ENCODE peak calls at places on chromosomes 3 and 15, in nine cellular contexts. S is stomach; Z is kidney epithelial cell; N is CD4-positive, alpha-beta memory T cell; L is cardiac muscle cell; H is cardiac fibroblast; E is adipocyte; A is body of pancreas; W is trophoblast cell. B is an unnamed sample.

GRCh38 chr3:114178770-114179368 is at the start of gene DRD3:
- DNase-seq in S (no peak), Z (peak; percentile 16), N (no peak), L (peak; percentile 74), H (peak; percentile 56), E (peak; percentile 67), A (no peak), W (peak; percentile 39), B (no peak)

GRCh38 chr3:149395107-149396089 is 17.9 kb upstream of the TM4SF1 start:
- DNase-seq in S (no peak), Z (no peak), N (no peak), L (peak; percentile 84), H (peak; percentile 75), E (peak; percentile 76), A (peak; percentile 62), W (no peak), B (peak; percentile 63)

GRCh38 chr15:92617197-92618037 is 38.2 kb downstream of the FAM174B start:
- DNase-seq in S (peak; percentile 92), Z (no peak), N (no peak), L (peak; percentile 93), H (peak; percentile 64), E (peak; percentile 78), A (peak; percentile 88), W (peak; percentile 80), B (peak; percentile 82)

GRCh38 chr15:46061002-46061401 is 426.2 kb downstream of the SQOR start:
- DNase-seq in S (no peak), Z (no peak), N (no peak), L (no peak), H (no peak), E (no peak), A (no peak), W (no peak), B (no peak)

GRCh38 chr3:113132571-113132996 is 78.8 kb upstream of the BOC start:
- DNase-seq in S (no peak), Z (no peak), N (no peak), L (peak; percentile 43), H (peak; percentile 14), E (no peak), A (no peak), W (no peak), B (peak; percentile 1)

GRCh38 chr15:89794627-89795241 is 18.6 kb downstream of the MESP2 start:
- DNase-seq in S (no peak), Z (no peak), N (no peak), L (peak; percentile 89), H (peak; percentile 84), E (peak; percentile 79), A (no peak), W (no peak), B (no peak)

GRCh38 chr15:92091155-92091734 is 237.7 kb downstream of the SLCO3A1 start:
- DNase-seq in S (peak; percentile 68), Z (no peak), N (no peak), L (peak; percentile 48), H (peak; percentile 39), E (peak; percentile 44), A (peak; percentile 62), W (peak; percentile 66), B (peak; percentile 28)

GRCh38 chr3:64533565-64534317 is 154.1 kb downstream of the ADAMTS9 start:
- DNase-seq in S (peak; percentile 91), Z (peak; percentile 56), N (no peak), L (peak; percentile 95), H (peak; percentile 93), E (peak; percentile 96), A (peak; percentile 86), W (peak; percentile 82), B (peak; percentile 64)

GRCh38 chr15:36810656-36811449 is 231.4 kb downstream of the CDIN1 start:
- DNase-seq in S (no peak), Z (no peak), N (no peak), L (no peak), H (no peak), E (no peak), A (no peak), W (no peak), B (no peak)

GRCh38 chr3:36219398-36219797 is 160.9 kb upstream of the STAC start:
- DNase-seq in S (no peak), Z (peak; percentile 70), N (no peak), L (no peak), H (peak; percentile 73), E (peak; percentile 29), A (no peak), W (no peak), B (no peak)

GRCh38 chr3:125072310-125072709 is 16.5 kb upstream of the HEG1 start:
- DNase-seq in S (no peak), Z (no peak), N (no peak), L (peak; percentile 41), H (peak; percentile 41), E (peak; percentile 33), A (no peak), W (peak; percentile 84), B (no peak)

GRCh38 chr15:65326109-65326508 is 21.6 kb downstream of the RNU5B-1 start:
- DNase-seq in S (no peak), Z (no peak), N (no peak), L (peak; percentile 55), H (peak; percentile 24), E (no peak), A (no peak), W (no peak), B (no peak)

GRCh38 chr3:7112523-7113056 is 251.7 kb downstream of the GRM7 start:
- DNase-seq in S (no peak), Z (peak; percentile 2), N (no peak), L (no peak), H (no peak), E (no peak), A (no peak), W (no peak), B (no peak)

GRCh38 chr3:171672538-171672937 is 137.7 kb downstream of the PLD1 start:
- DNase-seq in S (no peak), Z (no peak), N (no peak), L (no peak), H (no peak), E (no peak), A (no peak), W (no peak), B (no peak)

GRCh38 chr3:10550705-10551104 is 45.3 kb upstream of the ATP2B2 start:
- DNase-seq in S (no peak), Z (no peak), N (no peak), L (no peak), H (no peak), E (no peak), A (no peak), W (no peak), B (no peak)

GRCh38 chr3:9020396-9020795 is 57.1 kb upstream of the RAD18 start:
- DNase-seq in S (no peak), Z (no peak), N (no peak), L (no peak), H (no peak), E (no peak), A (no peak), W (no peak), B (no peak)

GRCh38 chr3:168386301-168386700 is 290.6 kb upstream of the GOLIM4 start:
- DNase-seq in S (no peak), Z (no peak), N (no peak), L (no peak), H (no peak), E (no peak), A (no peak), W (no peak), B (no peak)

GRCh38 chr15:66848116-66848515 is 146.1 kb downstream of the SMAD6 start:
- DNase-seq in S (no peak), Z (no peak), N (no peak), L (no peak), H (no peak), E (no peak), A (no peak), W (no peak), B (no peak)

DNA sequence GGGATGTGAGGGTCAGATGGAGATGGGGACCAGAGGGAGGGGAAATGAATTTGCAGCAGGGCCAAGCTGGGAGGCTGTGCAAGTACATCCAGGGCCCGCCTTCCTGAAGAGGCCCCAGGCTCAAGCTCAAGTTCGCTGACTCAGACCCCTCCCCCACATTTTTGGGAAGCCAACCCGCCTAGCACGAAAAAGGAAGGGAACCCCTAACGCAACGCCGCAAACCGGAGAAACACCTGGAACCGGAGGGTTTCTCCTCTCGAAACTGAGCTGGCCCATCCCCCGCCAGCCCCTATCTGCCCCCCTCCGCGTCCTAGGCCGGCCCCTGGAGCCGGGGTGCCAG is 624 bp downstream of the AP3B2 start:
- DNase-seq in S (no peak), Z (no peak), N (no peak), L (no peak), H (peak; percentile 3), E (no peak), A (no peak), W (no peak), B (no peak)
- H3K4me3 ChIP-seq in S (peak overlapping the region; percentile 94), Z (peak overlapping the region; percentile 57), N (peak overlapping the region; percentile 57), L (peak overlapping the region; percentile 49), H (peak overlapping the region; percentile 46), E (peak overlapping the region; percentile 81), A (peak overlapping the region; percentile 85), W (peak overlapping the region; percentile 50), B (peak overlapping the region; percentile 77)

GRCh38 chr3:15805756-15806266 is 8.0 kb upstream of the ANKRD28 start:
- DNase-seq in S (no peak), Z (no peak), N (no peak), L (peak; percentile 83), H (peak; percentile 93), E (peak; percentile 84), A (no peak), W (peak; percentile 89), B (no peak)
- H3K4me3 ChIP-seq in S (no peak overlapping the region), Z (no peak overlapping the region), N (no peak overlapping the region), L (no peak overlapping the region), H (no peak overlapping the region), E (peak overlapping the region; percentile 29), A (no peak overlapping the region), W (no peak overlapping the region), B (no peak overlapping the region)

GRCh38 chr3:49781415-49782199 is 4.7 kb downstream of the IP6K1 start:
- DNase-seq in S (no peak), Z (no peak), N (no peak), L (no peak), H (no peak), E (peak; percentile 10), A (no peak), W (peak; percentile 38), B (peak; percentile 56)

GRCh38 chr3:49785565-49786356 is 581 bp downstream of the IP6K1 start:
- DNase-seq in S (peak; percentile 39), Z (no peak), N (peak; percentile 50), L (peak; percentile 40), H (peak; percentile 46), E (peak; percentile 70), A (peak; percentile 54), W (peak; percentile 62), B (no peak)

GRCh38 chr3:49779378-49780079 is 6.8 kb downstream of the IP6K1 start:
- DNase-seq in S (no peak), Z (no peak), N (no peak), L (no peak), H (no peak), E (no peak), A (no peak), W (no peak), B (no peak)

GRCh38 chr3:49775538-49775937 is 10.8 kb downstream of the IP6K1 start:
- DNase-seq in S (peak; percentile 19), Z (no peak), N (no peak), L (no peak), H (no peak), E (no peak), A (no peak), W (no peak), B (no peak)

GRCh38 chr3:49780080-49780967 is 6.0 kb downstream of the IP6K1 start:
- DNase-seq in S (no peak), Z (no peak), N (no peak), L (no peak), H (no peak), E (no peak), A (no peak), W (no peak), B (no peak)
- H3K4me3 ChIP-seq in S (no peak overlapping the region), Z (no peak overlapping the region), N (no peak overlapping the region), L (no peak overlapping the region), H (no peak overlapping the region), E (no peak overlapping the region), A (no peak overlapping the region), W (no peak overlapping the region), B (no peak overlapping the region)

GRCh38 chr15:60477164-60477563 is 1.8 kb downstream of the ICE2 start:
- DNase-seq in S (no peak), Z (no peak), N (no peak), L (no peak), H (peak; percentile 10), E (no peak), A (no peak), W (no peak), B (no peak)
- H3K4me3 ChIP-seq in S (no peak overlapping the region), Z (no peak overlapping the region), N (no peak overlapping the region), L (peak overlapping the region; percentile 50), H (no peak overlapping the region), E (peak overlapping the region; percentile 93), A (no peak overlapping the region), W (no peak overlapping the region), B (peak overlapping the region; percentile 90)

B was measured in HepG2.